ENCODE peak calls at places on chromosome 21, in four cellular contexts. One of them, this sample, is unnamed. For H3K4me1, the result is how much of the 10 kb centered on the place peaks cover.

GRCh38 chr21:34983680-34984086 is 65.4 kb downstream of the RUNX1 start:
- DNase-seq in fibroblast of lung: peak
- DNase-seq in IMR-90: peak
- DNase-seq in SK-N-SH: no peak
- DNase-seq in this sample: peak

GRCh38 chr21:31986035-31986856 is 113.4 kb downstream of the HUNK start:
- DNase-seq in fibroblast of lung: no peak
- DNase-seq in IMR-90: no peak
- DNase-seq in SK-N-SH: no peak
- DNase-seq in this sample: no peak

GRCh38 chr21:35051287-35051818 is 2.3 kb upstream of the RUNX1 start:
- DNase-seq in fibroblast of lung: peak
- DNase-seq in IMR-90: peak
- DNase-seq in SK-N-SH: no peak
- DNase-seq in this sample: peak

GRCh38 chr21:38140192-38140905 is 116.4 kb upstream of the KCNJ15 start:
- DNase-seq in fibroblast of lung: peak
- DNase-seq in IMR-90: peak
- DNase-seq in SK-N-SH: peak
- DNase-seq in this sample: no peak

GRCh38 chr21:28719731-28720130 is 272.9 kb downstream of the LTN1 start:
- DNase-seq in fibroblast of lung: no peak
- DNase-seq in IMR-90: no peak
- DNase-seq in SK-N-SH: no peak
- DNase-seq in this sample: no peak

GRCh38 chr21:34690041-34690792 is 21.4 kb downstream of the CLIC6 start:
- DNase-seq in fibroblast of lung: no peak
- DNase-seq in IMR-90: no peak
- DNase-seq in SK-N-SH: no peak
- DNase-seq in this sample: no peak

GRCh38 chr21:28253971-28254370 is 738.7 kb downstream of the LTN1 start:
- DNase-seq in fibroblast of lung: no peak
- DNase-seq in IMR-90: no peak
- DNase-seq in SK-N-SH: no peak
- DNase-seq in this sample: no peak

GRCh38 chr21:33067457-33067856 is 2.5 kb upstream of the OLIG1 start:
- DNase-seq in fibroblast of lung: no peak
- DNase-seq in IMR-90: no peak
- DNase-seq in SK-N-SH: no peak
- DNase-seq in this sample: peak

GRCh38 chr21:22374218-22374969 is 1376.2 kb downstream of the NCAM2 start:
- DNase-seq in fibroblast of lung: no peak
- DNase-seq in IMR-90: no peak
- DNase-seq in SK-N-SH: no peak
- DNase-seq in this sample: no peak

GRCh38 chr21:37618081-37618480 is 251.5 kb downstream of the DYRK1A start:
- DNase-seq in fibroblast of lung: no peak
- DNase-seq in IMR-90: no peak
- DNase-seq in SK-N-SH: no peak
- DNase-seq in this sample: no peak

GRCh38 chr21:37965088-37965805 is 49.0 kb upstream of the KCNJ6 start:
- DNase-seq in fibroblast of lung: no peak
- DNase-seq in IMR-90: no peak
- DNase-seq in SK-N-SH: no peak
- DNase-seq in this sample: no peak

GRCh38 chr21:42668193-42668592 is 14.8 kb downstream of the PDE9A start:
- DNase-seq in fibroblast of lung: no peak
- DNase-seq in IMR-90: no peak
- DNase-seq in SK-N-SH: no peak
- DNase-seq in this sample: no peak
- TF ChIP-seq CTCF in fibroblast of lung: no peak
- TF ChIP-seq CTCF in IMR-90: no peak
- TF ChIP-seq CTCF in SK-N-SH: no peak
- TF ChIP-seq CTCF in this sample: no peak

GRCh38 chr21:44348861-44349260 is 4.6 kb upstream of the TRPM2 start:
- DNase-seq in fibroblast of lung: no peak
- DNase-seq in IMR-90: no peak
- DNase-seq in SK-N-SH: no peak
- DNase-seq in this sample: no peak
- H2AFZ ChIP-seq in fibroblast of lung: no peak
- H2AFZ ChIP-seq in IMR-90: no peak
- H2AFZ ChIP-seq in SK-N-SH: no peak
- H2AFZ ChIP-seq in this sample: no peak

GRCh38 chr21:45970674-45971486 is 10.7 kb upstream of the COL6A1 start:
- DNase-seq in fibroblast of lung: peak
- DNase-seq in IMR-90: peak
- DNase-seq in SK-N-SH: peak
- DNase-seq in this sample: peak
- H3K4me1 ChIP-seq in fibroblast of lung: under half
- H3K4me1 ChIP-seq in IMR-90: under half
- H3K4me1 ChIP-seq in SK-N-SH: under half
- H3K4me1 ChIP-seq in this sample: under half

GRCh38 chr21:14957836-14958235 is 107.0 kb downstream of the NRIP1 start:
- DNase-seq in fibroblast of lung: no peak
- DNase-seq in IMR-90: peak
- DNase-seq in SK-N-SH: no peak
- DNase-seq in this sample: no peak

GRCh38 chr21:14955936-14956520 is 108.8 kb downstream of the NRIP1 start:
- DNase-seq in fibroblast of lung: no peak
- DNase-seq in IMR-90: no peak
- DNase-seq in SK-N-SH: no peak
- DNase-seq in this sample: no peak

GRCh38 chr21:14956826-14957225 is 108.0 kb downstream of the NRIP1 start:
- DNase-seq in fibroblast of lung: peak
- DNase-seq in IMR-90: peak
- DNase-seq in SK-N-SH: no peak
- DNase-seq in this sample: no peak

GRCh38 chr21:14949603-14950002 is 115.2 kb downstream of the NRIP1 start:
- DNase-seq in fibroblast of lung: no peak
- DNase-seq in IMR-90: no peak
- DNase-seq in SK-N-SH: no peak
- DNase-seq in this sample: no peak

GRCh38 chr21:14952916-14953315 is 111.9 kb downstream of the NRIP1 start:
- DNase-seq in fibroblast of lung: no peak
- DNase-seq in IMR-90: no peak
- DNase-seq in SK-N-SH: no peak
- DNase-seq in this sample: no peak
- TF ChIP-seq CTCF in fibroblast of lung: no peak
- TF ChIP-seq CTCF in IMR-90: peak
- TF ChIP-seq CTCF in SK-N-SH: no peak
- TF ChIP-seq CTCF in this sample: peak

This sample was measured in DND-41.